ENCODE peak calls at places on chromosomes 7 and 10, in eight cellular contexts. Y is activated T-helper 1 cell treated with anti-CD3 and anti-CD28 coated beads, Interleukin-2, amount 50 U/mL, for 16 hours; V is HT1080; H is dorsolateral prefrontal cortex; S is SJSA1; F is stomach; Z is DMS153; M is AG08395. L is an unnamed sample.

GRCh38 chr10:31645786-31646185 is 282.8 kb downstream of the ARHGAP12 start:
- DNase-seq in Z (no peak), S (no peak), H (no peak), Y (no peak), M (no peak), V (peak; percentile 36), F (no peak), L (no peak)

GRCh38 chr10:122112021-122112616 is 123.2 kb downstream of the TACC2 start:
- DNase-seq in Z (no peak), F (no peak), M (peak; percentile 27), H (no peak), S (no peak), V (peak; percentile 75), Y (no peak), L (no peak)

GRCh38 chr10:17802966-17803365 is 6.2 kb upstream of the MRC1 start:
- DNase-seq in Y (no peak), F (no peak), Z (no peak), M (no peak), H (no peak), V (peak; percentile 11), S (no peak), L (no peak)

GRCh38 chr10:77872151-77872946 is 54.2 kb downstream of the DLG5 start:
- DNase-seq in M (peak; percentile 33), H (peak; percentile 82), V (no peak), Y (no peak), Z (no peak), S (no peak), F (no peak), L (no peak)

GRCh38 chr10:71072146-71072819 is 140.1 kb upstream of the UNC5B start:
- DNase-seq in Y (no peak), F (no peak), H (no peak), V (no peak), M (no peak), S (no peak), Z (no peak), L (no peak)

GRCh38 chr10:126270116-126270515 is 118.2 kb downstream of the ADAM12 start:
- DNase-seq in Y (no peak), Z (no peak), H (no peak), S (no peak), F (no peak), V (no peak), M (peak; percentile 38), L (no peak)

GRCh38 chr10:6171891-6172354 is 30.8 kb upstream of the PFKFB3 start:
- DNase-seq in V (peak; percentile 97), F (peak; percentile 38), S (peak; percentile 84), Y (no peak), M (peak; percentile 91), H (peak; percentile 79), Z (no peak), L (no peak)

GRCh38 chr10:80633383-80633860 is 95.7 kb downstream of the SH2D4B start:
- DNase-seq in F (no peak), M (no peak), S (no peak), V (no peak), Y (no peak), Z (no peak), H (no peak), L (no peak)

GRCh38 chr10:86067436-86068050 is 299.1 kb downstream of the GRID1 start:
- DNase-seq in S (no peak), Y (no peak), V (no peak), F (peak; percentile 7), M (no peak), H (no peak), Z (no peak), L (no peak)

GRCh38 chr7:103412151-103412550 is 33.9 kb downstream of the SLC26A5 start:
- DNase-seq in F (no peak), M (no peak), H (no peak), S (no peak), Z (no peak), V (no peak), Y (no peak), L (no peak)

GRCh38 chr10:46228076-46229071 is 58.4 kb upstream of the ANTXRL start:
- DNase-seq in Z (no peak), H (peak; percentile 85), M (peak; percentile 84), S (peak; percentile 79), Y (peak; percentile 23), F (peak; percentile 74), V (peak; percentile 48), L (peak; percentile 1)

GRCh38 chr7:151503902-151504714 is 15.6 kb downstream of the RHEB start:
- DNase-seq in M (peak; percentile 79), Y (no peak), S (no peak), V (peak; percentile 56), F (no peak), H (no peak), Z (no peak), L (no peak)

GRCh38 chr7:90955641-90956207 is 308.5 kb upstream of the FZD1 start:
- DNase-seq in S (no peak), F (no peak), H (no peak), V (no peak), Y (no peak), M (no peak), Z (peak; percentile 93), L (peak; percentile 90)

GRCh38 chr7:97009753-97010732 is 4.7 kb downstream of the DLX6 start:
- DNase-seq in F (no peak), V (no peak), H (no peak), S (no peak), M (no peak), Y (no peak), Z (no peak), L (no peak)

GRCh38 chr10:33265621-33266020 is 68.8 kb downstream of the NRP1 start:
- DNase-seq in F (peak; percentile 75), Y (peak; percentile 29), S (no peak), Z (no peak), V (no peak), H (no peak), M (no peak), L (no peak)

GRCh38 chr7:151586531-151587270 is 67.0 kb upstream of the RHEB start:
- DNase-seq in S (no peak), M (no peak), Y (no peak), Z (no peak), V (no peak), H (no peak), F (no peak), L (no peak)

GRCh38 chr10:76255241-76255640 is 823.8 kb downstream of the LRMDA start:
- DNase-seq in F (no peak), H (no peak), Z (no peak), S (no peak), Y (no peak), V (no peak), M (no peak), L (no peak)

GRCh38 chr10:12699258-12699700 is 302.2 kb downstream of the CCDC3 start:
- DNase-seq in M (peak; percentile 6), H (no peak), Z (no peak), Y (no peak), S (no peak), F (no peak), V (no peak), L (no peak)

GRCh38 chr10:22022257-22023051 is 18.9 kb upstream of the DNAJC1 start:
- DNase-seq in H (no peak), S (no peak), Y (peak; percentile 24), V (no peak), M (no peak), Z (no peak), F (no peak), L (no peak)

GRCh38 chr7:27678617-27679260 is 16.1 kb upstream of the HIBADH start:
- DNase-seq in F (no peak), H (no peak), Z (no peak), V (peak; percentile 74), Y (no peak), S (no peak), M (no peak), L (no peak)

GRCh38 chr10:23100331-23101030 is 5.1 kb downstream of the MSRB2 start:
- DNase-seq in H (no peak), Y (no peak), S (no peak), Z (no peak), F (no peak), M (no peak), V (no peak), L (no peak)

GRCh38 chr10:99532687-99533495 is at the start of gene NKX2-3:
- DNase-seq in V (no peak), F (peak; percentile 49), H (no peak), Y (no peak), M (no peak), Z (peak; percentile 21), S (no peak), L (peak; percentile 57)

GRCh38 chr10:4127518-4128315 is 342.7 kb upstream of the KLF6 start:
- DNase-seq in F (peak; percentile 74), M (no peak), S (no peak), V (no peak), Y (no peak), H (no peak), Z (peak; percentile 75), L (peak; percentile 33)

GRCh38 chr7:91288208-91288824 is 24.1 kb downstream of the FZD1 start:
- DNase-seq in V (peak; percentile 14), Z (no peak), F (peak; percentile 60), S (peak; percentile 42), Y (no peak), M (no peak), H (no peak), L (no peak)

GRCh38 chr10:123852411-123852951 is 39.1 kb downstream of the CPXM2 start:
- DNase-seq in F (no peak), Z (no peak), V (no peak), S (no peak), M (no peak), H (no peak), Y (no peak), L (no peak)

GRCh38 chr7:14821757-14822480 is 80.6 kb downstream of the DGKB start:
- DNase-seq in F (no peak), S (no peak), H (no peak), Z (no peak), V (peak; percentile 56), Y (no peak), M (peak; percentile 64), L (no peak)

GRCh38 chr10:131312261-131312801 is 810 bp upstream of the TCERG1L start:
- DNase-seq in M (no peak), Z (peak; percentile 75), F (no peak), V (no peak), Y (no peak), S (no peak), H (no peak), L (no peak)

GRCh38 chr7:28575241-28575643 is 162.9 kb downstream of the CREB5 start:
- DNase-seq in V (peak; percentile 17), M (no peak), H (no peak), S (no peak), Y (no peak), F (no peak), Z (no peak), L (no peak)

GRCh38 chr7:135168001-135168400 is 2.5 kb downstream of the CYREN start:
- DNase-seq in S (no peak), Y (no peak), M (no peak), V (no peak), H (no peak), F (no peak), Z (no peak), L (no peak)

L was measured in NCI-H748 treated with DMSO at 0.1 percent for 48 hours.